ENCODE peak calls at places on chromosomes 2 and 18, in five cellular contexts. P is HS-5; O is HTR-8/SVneo; K is activated CD4-positive, alpha-beta T cell treated with anti-CD3 and anti-CD28 coated beads, Interleukin-2, amount 50 U/mL, for 4 hours; Z is CD4-positive, alpha-beta T cell. D is an unnamed sample.

GRCh38 chr18:48728204-48728833 is 189.5 kb downstream of the CTIF start:
- DNase-seq in O (no peak), Z (no peak), P (peak; percentile 56), K (no peak), D (peak; percentile 93)

GRCh38 chr2:234548720-234549420 is 52.0 kb upstream of the ARL4C start:
- DNase-seq in Z (no peak), K (no peak), P (no peak), O (no peak), D (no peak)

GRCh38 chr2:54629914-54630609 is 93.4 kb upstream of the EML6 start:
- DNase-seq in P (no peak), O (no peak), Z (no peak), K (no peak), D (peak; percentile 99)

GRCh38 chr2:216880509-216881184 is 20.8 kb upstream of the TNP1 start:
- DNase-seq in K (no peak), O (no peak), P (no peak), Z (no peak), D (no peak)

GRCh38 chr2:168244318-168244717 is 3.1 kb downstream of the STK39 start:
- DNase-seq in O (no peak), K (peak; percentile 16), Z (peak; percentile 7), P (no peak), D (no peak)

GRCh38 chr18:14097761-14098160 is 34.5 kb downstream of the ZNF519 start:
- DNase-seq in O (no peak), K (no peak), P (no peak), Z (no peak), D (no peak)

GRCh38 chr18:54149078-54149697 is 75.3 kb downstream of the MBD2 start:
- DNase-seq in Z (no peak), P (peak; percentile 73), K (peak; percentile 48), O (peak; percentile 48), D (peak; percentile 60)

GRCh38 chr18:8786766-8787670 is 81.7 kb downstream of the MTCL1 start:
- DNase-seq in K (no peak), Z (no peak), P (no peak), O (no peak), D (no peak)

GRCh38 chr2:101790856-101791255 is 93.3 kb downstream of the MAP4K4 start:
- DNase-seq in K (no peak), Z (no peak), P (no peak), O (no peak), D (no peak)

GRCh38 chr2:191539068-191539467 is 138.9 kb upstream of the NABP1 start:
- DNase-seq in K (peak; percentile 11), O (peak; percentile 32), Z (no peak), P (peak; percentile 24), D (no peak)

GRCh38 chr2:43059183-43059897 is 167.1 kb downstream of the ZFP36L2 start:
- DNase-seq in O (peak; percentile 76), P (no peak), Z (peak; percentile 44), K (peak; percentile 20), D (peak; percentile 89)

GRCh38 chr2:172427990-172428840 is 829 bp downstream of the ITGA6 start:
- DNase-seq in O (peak; percentile 52), Z (peak; percentile 64), P (no peak), K (peak; percentile 67), D (no peak)

GRCh38 chr2:26982102-26982742 is 11.8 kb downstream of the MAPRE3 start:
- DNase-seq in K (no peak), O (peak; percentile 37), P (no peak), Z (no peak), D (no peak)

GRCh38 chr2:175399326-175399725 is 217.8 kb upstream of the ATP5MC3 start:
- DNase-seq in P (no peak), Z (no peak), K (no peak), O (no peak), D (no peak)

GRCh38 chr2:10072656-10073480 is 7.3 kb downstream of the CYS1 start:
- DNase-seq in Z (peak; percentile 67), P (no peak), O (peak; percentile 93), K (peak; percentile 76), D (peak; percentile 78)

GRCh38 chr18:63316612-63317555 is 2.7 kb downstream of the BCL2 start:
- DNase-seq in P (no peak), K (no peak), O (no peak), Z (no peak), D (no peak)